ENCODE peak calls at places on chromosome 2, in six cellular contexts. T is T-helper 9 cell, I is astrocyte of the spinal cord, J is iPS-NIHi11, G is NCI-H82, E is neuronal stem cell. Y is an unnamed sample.

GRCh38 chr2:241981076-241981700 is 111.7 kb downstream of the RTP5 start:
- DNase-seq in T (no peak), I (no peak), J (no peak), G (no peak), E (no peak), Y (no peak)

GRCh38 chr2:40914648-40915047 is 462.8 kb upstream of the SLC8A1 start:
- DNase-seq in T (no peak), I (no peak), J (no peak), G (no peak), E (no peak), Y (no peak)

GRCh38 chr2:18208956-18209355 is 330.5 kb downstream of the KCNS3 start:
- DNase-seq in T (no peak), I (no peak), J (no peak), G (peak), E (no peak), Y (no peak)

GRCh38 chr2:220114443-220114842 is 487.0 kb downstream of the SLC4A3 start:
- DNase-seq in T (no peak), I (no peak), J (no peak), G (no peak), E (no peak), Y (no peak)

GRCh38 chr2:154978710-154979109 is 280.2 kb downstream of the KCNJ3 start:
- DNase-seq in T (no peak), I (no peak), J (no peak), G (no peak), E (no peak), Y (no peak)

GRCh38 chr2:208454861-208455260 is 48.3 kb downstream of the PTH2R start:
- DNase-seq in T (no peak), I (no peak), J (no peak), G (no peak), E (no peak), Y (no peak)

GRCh38 chr2:168295051-168295450 is 47.7 kb upstream of the STK39 start:
- DNase-seq in T (no peak), I (no peak), J (no peak), G (no peak), E (no peak), Y (no peak)

GRCh38 chr2:20313659-20314058 is 37.0 kb downstream of the PUM2 start:
- DNase-seq in T (no peak), I (no peak), J (no peak), G (no peak), E (no peak), Y (no peak)

GRCh38 chr2:192072261-192072660 is 122.5 kb downstream of the TMEFF2 start:
- DNase-seq in T (no peak), I (no peak), J (no peak), G (no peak), E (no peak), Y (no peak)

GRCh38 chr2:218448934-218449333 is 30.0 kb downstream of the VIL1 start:
- DNase-seq in T (no peak), I (no peak), J (no peak), G (no peak), E (no peak), Y (no peak)

GRCh38 chr2:228082571-228082970 is 98.9 kb downstream of the SPHKAP start:
- DNase-seq in T (no peak), I (no peak), J (no peak), G (no peak), E (no peak), Y (no peak)

GRCh38 chr2:96940991-96941775 is 45.2 kb downstream of the FAM178B start:
- DNase-seq in T (no peak), I (no peak), J (no peak), G (no peak), E (no peak), Y (peak)

GRCh38 chr2:17306219-17306618 is 212.0 kb downstream of the RAD51AP2 start:
- DNase-seq in T (no peak), I (no peak), J (no peak), G (no peak), E (no peak), Y (no peak)

GRCh38 chr2:64426191-64426952 is 27.6 kb upstream of the LGALSL start:
- DNase-seq in T (no peak), I (no peak), J (no peak), G (no peak), E (no peak), Y (no peak)

GRCh38 chr2:182240862-182241371 is 185.9 kb downstream of the PDE1A start:
- DNase-seq in T (no peak), I (peak), J (peak), G (peak), E (no peak), Y (no peak)

GRCh38 chr2:3785220-3785889 is 82.0 kb downstream of the DCDC2C start:
- DNase-seq in T (no peak), I (peak), J (no peak), G (no peak), E (no peak), Y (no peak)

GRCh38 chr2:65367517-65367916 is 64.9 kb downstream of the SPRED2 start:
- DNase-seq in T (no peak), I (peak), J (no peak), G (no peak), E (no peak), Y (no peak)

GRCh38 chr2:171482877-171483276 is 39.4 kb upstream of the CYBRD1 start:
- DNase-seq in T (no peak), I (no peak), J (peak), G (no peak), E (peak), Y (no peak)

GRCh38 chr2:187586091-187586632 is 31.9 kb upstream of the TFPI start:
- DNase-seq in T (no peak), I (peak), J (no peak), G (no peak), E (no peak), Y (no peak)

GRCh38 chr2:232075080-232075479 is 113.6 kb downstream of the DIS3L2 start:
- DNase-seq in T (no peak), I (no peak), J (no peak), G (no peak), E (no peak), Y (no peak)

GRCh38 chr2:24075259-24075658 is 867 bp downstream of the SF3B6 start:
- DNase-seq in T (no peak), I (no peak), J (no peak), G (no peak), E (no peak), Y (no peak)

GRCh38 chr2:85472265-85472664 is 53.8 kb downstream of the SH2D6 start:
- DNase-seq in T (no peak), I (no peak), J (no peak), G (peak), E (no peak), Y (no peak)

GRCh38 chr2:165667375-165667774 is 126.7 kb downstream of the GALNT3 start:
- DNase-seq in T (no peak), I (no peak), J (no peak), G (no peak), E (no peak), Y (no peak)

GRCh38 chr2:35973737-35974132 is 381.8 kb upstream of the CRIM1 start:
- DNase-seq in T (no peak), I (no peak), J (no peak), G (no peak), E (no peak), Y (no peak)

GRCh38 chr2:185393091-185393490 is 345.5 kb upstream of the FSIP2 start:
- DNase-seq in T (no peak), I (no peak), J (no peak), G (no peak), E (no peak), Y (no peak)

GRCh38 chr2:58925676-58926081 is 684.6 kb upstream of the FANCL start:
- DNase-seq in T (no peak), I (peak), J (no peak), G (no peak), E (no peak), Y (no peak)

GRCh38 chr2:212052412-212053159 is 486.0 kb downstream of the ERBB4 start:
- DNase-seq in T (no peak), I (peak), J (no peak), G (no peak), E (no peak), Y (no peak)

GRCh38 chr2:191262436-191262835 is 17.2 kb downstream of the MYO1B start:
- DNase-seq in T (no peak), I (no peak), J (no peak), G (no peak), E (no peak), Y (no peak)

GRCh38 chr2:183259921-183260320 is 135.7 kb downstream of the NUP35 start:
- DNase-seq in T (no peak), I (no peak), J (no peak), G (no peak), E (no peak), Y (no peak)

GRCh38 chr2:25310965-25311865 is 30.5 kb downstream of the DNMT3A start:
- DNase-seq in T (no peak), I (no peak), J (peak), G (peak), E (no peak), Y (no peak)

GRCh38 chr2:190497428-190497827 is 37.1 kb downstream of the NEMP2 start:
- DNase-seq in T (no peak), I (no peak), J (no peak), G (no peak), E (peak), Y (no peak)

GRCh38 chr2:211468217-211468616 is 911.8 kb downstream of the CPS1 start:
- DNase-seq in T (no peak), I (no peak), J (no peak), G (no peak), E (no peak), Y (no peak)

GRCh38 chr2:3535794-3536681 is 16.7 kb upstream of the ADI1 start:
- DNase-seq in T (no peak), I (peak), J (no peak), G (no peak), E (no peak), Y (no peak)

GRCh38 chr2:21044694-21045371 is 960 bp upstream of the APOB start:
- DNase-seq in T (no peak), I (no peak), J (no peak), G (no peak), E (no peak), Y (no peak)

Y was measured in CD8-positive, alpha-beta memory T cell.